ENCODE peak calls at places on chromosome 7, in four cellular contexts. M, C, J and P are unnamed samples.

GRCh38 chr7:139777304-139777890 is 401 bp downstream of the HIPK2 start:
- DNase-seq in J (peak; percentile 18), M (peak; percentile 73), C (no peak), P (no peak)

GRCh38 chr7:32518534-32519140 is 23.3 kb downstream of the AVL9 start:
- DNase-seq in C (peak; percentile 71), J (peak; percentile 49), M (peak; percentile 26), P (peak; percentile 46)

GRCh38 chr7:74193054-74193453 is 16.8 kb upstream of the LAT2 start:
- DNase-seq in M (no peak), J (no peak), C (no peak), P (no peak)

GRCh38 chr7:51249187-51249945 is 67.2 kb downstream of the COBL start:
- DNase-seq in M (no peak), C (no peak), J (peak; percentile 79), P (peak; percentile 28)

GRCh38 chr7:107594961-107595737 is 15.1 kb downstream of the BCAP29 start:
- DNase-seq in C (peak; percentile 94), M (peak; percentile 96), J (peak; percentile 91), P (peak; percentile 97)

GRCh38 chr7:83677180-83677866 is 28.4 kb upstream of the SEMA3E start:
- DNase-seq in C (peak; percentile 94), M (peak; percentile 94), J (peak; percentile 98), P (peak; percentile 95)

GRCh38 chr7:107035446-107035845 is 9.1 kb upstream of the PRKAR2B start:
- DNase-seq in M (peak; percentile 94), J (peak; percentile 68), C (peak; percentile 95), P (peak; percentile 70)

GRCh38 chr7:87934699-87935372 is 785 bp downstream of the ADAM22 start:
- DNase-seq in M (peak; percentile 36), C (no peak), J (no peak), P (peak; percentile 6)

GRCh38 chr7:68417659-68418058 is 1180.6 kb upstream of the AUTS2 start:
- DNase-seq in M (no peak), J (no peak), C (no peak), P (no peak)

GRCh38 chr7:108244110-108244509 is 113.9 kb upstream of the LAMB4 start:
- DNase-seq in J (no peak), M (no peak), C (no peak), P (no peak)

GRCh38 chr7:40306596-40306995 is 171.8 kb downstream of the SUGCT start:
- DNase-seq in M (peak; percentile 47), J (peak; percentile 33), C (peak; percentile 62), P (peak; percentile 62)

GRCh38 chr7:115293628-115294236 is 371.8 kb downstream of the MDFIC start:
- DNase-seq in J (no peak), M (peak; percentile 49), C (peak; percentile 53), P (no peak)

GRCh38 chr7:92832623-92833023 is 3.8 kb downstream of the CDK6 start:
- DNase-seq in M (no peak), C (no peak), J (peak; percentile 11), P (peak; percentile 55)

GRCh38 chr7:115475774-115476407 is 554.0 kb downstream of the MDFIC start:
- DNase-seq in M (no peak), C (no peak), J (peak; percentile 26), P (no peak)

GRCh38 chr7:133253522-133253882 is 624 bp downstream of the EXOC4 start:
- DNase-seq in C (peak; percentile 10), M (peak; percentile 51), J (no peak), P (peak; percentile 20)

GRCh38 chr7:100167912-100168323 is 499 bp downstream of the GAL3ST4 start:
- DNase-seq in C (no peak), M (peak; percentile 11), J (no peak), P (no peak)

GRCh38 chr7:45052011-45052410 is 36.8 kb downstream of the NACAD start:
- DNase-seq in J (no peak), M (no peak), C (no peak), P (no peak)

GRCh38 chr7:11206131-11206921 is 232.7 kb downstream of the PHF14 start:
- DNase-seq in M (no peak), C (no peak), J (no peak), P (no peak)

GRCh38 chr7:79820387-79820786 is 314.2 kb upstream of the GNAI1 start:
- DNase-seq in J (peak; percentile 38), M (peak; percentile 68), C (peak; percentile 85), P (peak; percentile 1)

GRCh38 chr7:39271386-39271785 is 293.7 kb downstream of the POU6F2 start:
- DNase-seq in M (peak; percentile 29), C (no peak), J (peak; percentile 47), P (no peak)

GRCh38 chr7:7201583-7202374 is 19.4 kb downstream of the C1GALT1 start:
- DNase-seq in J (peak; percentile 76), M (no peak), C (no peak), P (peak; percentile 79)

GRCh38 chr7:19773361-19773760 is at the start of gene TMEM196:
- DNase-seq in C (no peak), M (no peak), J (no peak), P (no peak)

GRCh38 chr7:22849662-22850061 is 27.0 kb upstream of the TOMM7 start:
- DNase-seq in C (no peak), M (no peak), J (no peak), P (no peak)

GRCh38 chr7:80724249-80724871 is 85.9 kb downstream of the CD36 start:
- DNase-seq in M (peak; percentile 86), C (peak; percentile 89), J (peak; percentile 6), P (no peak)

GRCh38 chr7:138705122-138705521 is 4.0 kb upstream of the SVOPL start:
- DNase-seq in M (no peak), C (no peak), J (no peak), P (no peak)

GRCh38 chr7:139646566-139646965 is 123.1 kb downstream of the CLEC2L start:
- DNase-seq in J (no peak), C (no peak), M (no peak), P (no peak)

GRCh38 chr7:55574062-55574717 is 1.9 kb upstream of the VOPP1 start:
- DNase-seq in M (peak; percentile 45), J (no peak), C (peak; percentile 28), P (peak; percentile 83)

GRCh38 chr7:1514407-1514806 is 10.2 kb upstream of the INTS1 start:
- DNase-seq in M (no peak), J (no peak), C (no peak), P (no peak)

GRCh38 chr7:1511829-1512422 is 7.7 kb upstream of the INTS1 start:
- DNase-seq in M (no peak), J (no peak), C (no peak), P (no peak)

GRCh38 chr7:1512781-1513656 is 8.8 kb upstream of the INTS1 start:
- DNase-seq in C (peak; percentile 41), J (peak; percentile 92), M (peak; percentile 93), P (peak; percentile 90)

GRCh38 chr7:1514993-1515392 is 10.8 kb upstream of the INTS1 start:
- DNase-seq in C (no peak), J (no peak), M (peak; percentile 40), P (no peak)

DNA sequence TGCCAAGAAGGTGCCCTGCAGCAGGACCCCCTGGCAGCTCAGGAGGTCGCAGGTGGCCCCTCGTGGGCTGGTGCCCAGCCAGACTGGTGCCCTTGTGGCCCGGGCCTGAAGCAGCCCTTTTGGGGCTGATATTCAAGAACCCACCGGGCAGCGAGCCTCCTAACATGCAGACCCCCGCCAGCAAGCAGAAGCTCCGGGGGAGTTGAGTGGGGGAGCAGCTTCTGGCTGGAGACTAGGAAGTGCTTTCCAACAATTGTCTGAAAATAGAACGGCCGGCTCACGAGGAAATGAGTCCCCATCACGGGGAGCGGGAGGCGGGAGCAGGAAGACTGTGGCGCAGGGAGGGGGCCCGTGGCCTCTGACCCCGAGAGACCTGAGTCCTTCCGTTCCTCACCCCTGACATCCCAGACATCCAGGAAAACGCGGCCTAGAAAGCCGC is 9.5 kb upstream of the INTS1 start:
- DNase-seq in C (no peak), M (peak; percentile 38), J (no peak), P (no peak)
- H3K4me2 ChIP-seq in C (no peak overlapping the region), M (peak overlapping the region; percentile 65), J (peak overlapping the region; percentile 58), P (peak overlapping the region; percentile 85)

DNA sequence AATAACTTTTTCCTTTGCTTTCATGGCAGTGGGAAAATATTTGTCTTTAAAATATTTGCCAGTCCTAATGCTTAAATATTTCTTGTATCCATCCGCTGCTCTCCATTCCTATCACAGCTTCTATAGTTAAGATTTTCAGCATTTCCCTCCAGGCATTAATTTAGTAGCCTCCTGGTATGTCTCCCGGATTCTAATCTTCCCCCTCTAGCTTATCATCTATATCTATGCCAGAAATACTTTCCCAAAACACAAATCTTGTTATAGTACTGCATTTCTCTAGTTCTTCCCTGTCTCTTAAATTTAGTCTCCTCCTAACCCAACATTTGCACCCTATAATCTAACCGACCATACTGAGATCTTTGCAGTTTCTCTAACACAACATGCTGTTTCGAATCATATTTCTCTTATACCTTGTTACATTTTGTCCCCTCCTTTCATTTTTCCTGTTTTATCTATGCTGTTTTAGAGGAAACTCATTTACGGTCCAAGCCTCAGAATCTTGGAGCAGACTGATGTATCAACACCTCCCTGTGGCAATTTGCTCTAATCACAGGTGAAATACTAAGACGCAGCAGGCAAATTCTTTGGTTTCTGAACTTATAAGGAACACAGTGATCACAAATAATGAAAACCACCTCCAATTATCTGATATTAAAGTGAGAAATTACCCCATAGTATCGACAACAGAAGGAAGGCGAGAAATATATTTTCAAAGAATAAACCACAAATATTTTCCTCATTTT is 10.3 kb downstream of the CNTNAP2 start:
- DNase-seq in M (no peak), J (no peak), C (no peak), P (no peak)
- H3K4me2 ChIP-seq in M (no peak overlapping the region), J (no peak overlapping the region), C (no peak overlapping the region), P (no peak overlapping the region)

DNA sequence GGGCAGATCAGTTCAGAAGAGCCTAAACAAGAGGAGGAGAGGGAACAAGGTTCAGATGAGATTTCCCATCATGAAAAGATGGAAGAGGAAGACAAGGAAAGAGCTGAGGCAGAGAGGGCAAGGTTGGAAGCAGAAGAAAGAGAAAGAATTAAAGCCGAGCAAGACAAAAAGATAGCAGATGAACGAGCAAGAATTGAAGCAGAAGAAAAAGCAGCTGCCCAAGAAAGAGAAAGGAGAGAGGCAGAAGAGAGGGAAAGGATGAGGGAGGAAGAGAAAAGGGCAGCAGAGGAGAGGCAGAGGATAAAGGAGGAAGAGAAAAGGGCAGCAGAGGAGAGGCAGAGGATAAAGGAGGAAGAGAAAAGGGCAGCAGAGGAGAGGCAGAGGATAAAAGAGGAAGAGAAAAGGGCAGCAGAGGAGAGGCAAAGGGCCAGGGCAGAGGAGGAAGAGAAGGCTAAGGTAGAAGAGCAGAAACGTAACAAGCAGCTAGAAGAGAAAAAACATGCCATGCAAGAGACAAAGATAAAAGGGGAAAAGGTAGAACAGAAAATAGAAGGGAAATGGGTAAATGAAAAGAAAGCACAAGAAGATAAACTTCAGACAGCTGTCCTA is 52.7 kb upstream of the AGBL3 start:
- DNase-seq in J (no peak), C (no peak), M (no peak), P (no peak)
- H3K4me2 ChIP-seq in J (no peak overlapping the region), C (no peak overlapping the region), M (no peak overlapping the region), P (no peak overlapping the region)

DNA sequence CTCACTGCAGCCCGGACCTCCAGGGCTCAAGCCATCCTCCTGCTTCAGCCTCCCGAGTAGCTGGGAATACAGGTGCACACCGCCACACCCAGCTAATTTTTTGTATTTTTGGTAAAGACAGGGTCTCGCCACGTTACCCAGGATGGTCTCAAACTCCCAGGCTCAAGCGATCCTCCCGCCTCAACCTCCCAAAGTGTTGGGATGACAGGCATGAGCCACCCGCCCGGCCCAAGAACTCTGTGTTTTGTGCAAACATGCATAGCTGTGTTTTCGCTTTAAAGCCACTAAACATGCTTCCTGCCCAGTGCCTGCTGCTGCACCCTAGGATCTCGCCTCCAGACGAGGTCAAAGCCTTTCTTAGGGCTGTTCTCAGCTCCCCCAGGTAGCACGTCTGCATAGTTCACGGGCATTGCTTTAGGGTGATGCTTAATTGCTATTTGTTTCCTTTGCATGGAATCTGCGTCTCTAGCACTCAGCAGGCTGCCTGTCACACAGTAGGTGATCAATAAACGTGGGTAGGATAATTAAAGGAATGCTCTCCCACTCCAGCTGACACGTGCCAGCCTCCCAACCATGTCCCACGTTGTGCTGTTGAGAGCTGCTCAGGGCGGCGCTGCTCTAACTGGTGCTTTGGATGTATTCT is 51.0 kb upstream of the FOXK1 start:
- DNase-seq in C (no peak), M (no peak), J (no peak), P (no peak)
- H3K4me2 ChIP-seq in C (peak overlapping the region; percentile 51), M (peak overlapping the region; percentile 88), J (peak overlapping the region; percentile 81), P (peak overlapping the region; percentile 75)